ENCODE peak calls at places on chromosomes 4 and X, in nine cellular contexts. U is SK-N-SH; F is adipocyte; X is tibial nerve; I is CD8-positive, alpha-beta T cell; C is heart right ventricle; M is psoas muscle; J is mammary epithelial cell; V is keratinocyte. L is an unnamed sample. For H3K36me3 and H3K4me1, the result is how much of the 10 kb centered on the place peaks cover.

GRCh38 chr4:174521800-174522182 is 497 bp downstream of the HPGD start:
- DNase-seq in U (peak), F (no peak), X (no peak), I (no peak), C (no peak), M (peak), J (peak), V (no peak), L (peak)

GRCh38 chr4:113565702-113566012 is 195.9 kb downstream of the CAMK2D start:
- DNase-seq in U (no peak), F (no peak), X (no peak), I (no peak), C (no peak), M (no peak), J (no peak), V (no peak), L (no peak)

GRCh38 chr4:149796381-149796780 is 19.3 kb downstream of the IQCM start:
- DNase-seq in U (no peak), F (no peak), X (no peak), I (no peak), C (no peak), M (no peak), J (peak), V (no peak), L (no peak)

GRCh38 chr4:72484991-72485390 is 84.0 kb downstream of the ADAMTS3 start:
- DNase-seq in U (no peak), F (peak), X (no peak), I (no peak), C (no peak), M (no peak), J (no peak), V (no peak), L (no peak)

GRCh38 chr4:153538408-153539057 is 72.4 kb downstream of the TMEM131L start:
- DNase-seq in U (peak), F (no peak), X (no peak), I (no peak), C (peak), M (peak), J (no peak), V (no peak), L (no peak)

GRCh38 chr4:2231082-2231481 is 10.8 kb downstream of the HAUS3 start:
- DNase-seq in U (no peak), F (no peak), X (no peak), I (no peak), C (no peak), M (no peak), J (no peak), V (no peak), L (no peak)

GRCh38 chrX:39985551-39985950 is 112.2 kb downstream of the BCOR start:
- DNase-seq in U (no peak), F (no peak), X (no peak), I (no peak), C (no peak), M (no peak), J (no peak), V (no peak), L (no peak)

GRCh38 chr4:152822323-152822722 is 42.6 kb downstream of the ARFIP1 start:
- DNase-seq in U (no peak), F (no peak), X (no peak), I (no peak), C (no peak), M (no peak), J (no peak), V (no peak), L (no peak)

GRCh38 chr4:144574004-144574403 is 72.0 kb upstream of the HHIP start:
- DNase-seq in U (no peak), F (no peak), X (no peak), I (no peak), C (no peak), M (no peak), J (no peak), V (no peak), L (no peak)

GRCh38 chr4:187576751-187577150 is 418.8 kb upstream of the ZFP42 start:
- DNase-seq in U (peak), F (peak), X (no peak), I (no peak), C (no peak), M (no peak), J (no peak), V (no peak), L (no peak)

GRCh38 chrX:10052906-10053625 is 85.9 kb downstream of the CLDN34 start:
- DNase-seq in U (no peak), F (peak), X (no peak), I (peak), C (no peak), M (no peak), J (no peak), V (no peak), L (no peak)

GRCh38 chrX:71143508-71143907 is 1.1 kb upstream of the NLGN3 start:
- DNase-seq in U (no peak), F (no peak), X (peak), I (no peak), C (no peak), M (no peak), J (no peak), V (no peak), L (no peak)

GRCh38 chr4:2914220-2915126 is 48.7 kb downstream of the NOP14 start:
- DNase-seq in U (no peak), F (no peak), X (no peak), I (no peak), C (no peak), M (no peak), J (no peak), V (no peak), L (peak)

GRCh38 chr4:91288702-91289311 is 1015.0 kb upstream of the GRID2 start:
- DNase-seq in U (no peak), F (no peak), X (no peak), I (no peak), C (no peak), M (no peak), J (no peak), V (no peak), L (no peak)

GRCh38 chr4:87516683-87517082 is 12.5 kb downstream of the SPARCL1 start:
- DNase-seq in U (no peak), F (no peak), X (no peak), I (no peak), C (no peak), M (no peak), J (no peak), V (no peak), L (no peak)

GRCh38 chr4:654871-655734 is 19.0 kb downstream of the ATP5ME start:
- DNase-seq in U (no peak), F (no peak), X (no peak), I (no peak), C (no peak), M (peak), J (no peak), V (no peak), L (no peak)

GRCh38 chr4:38387348-38387747 is 276.7 kb upstream of the KLF3 start:
- DNase-seq in U (peak), F (peak), X (peak), I (no peak), C (peak), M (peak), J (peak), V (no peak), L (peak)

GRCh38 chrX:73131877-73132276 is 52.6 kb upstream of the PABPC1L2A start:
- DNase-seq in U (no peak), F (no peak), X (no peak), I (no peak), C (no peak), M (no peak), J (no peak), V (no peak), L (no peak)

GRCh38 chr4:73376251-73376650 is 27.8 kb upstream of the ALB start:
- DNase-seq in U (no peak), F (no peak), X (no peak), I (no peak), C (no peak), M (no peak), J (no peak), V (no peak), L (no peak)

GRCh38 chrX:9072281-9072680 is 38.4 kb upstream of the FAM9B start:
- DNase-seq in U (no peak), F (peak), X (no peak), I (no peak), C (no peak), M (no peak), J (no peak), V (no peak), L (no peak)

GRCh38 chr4:3225946-3226345 is 23.0 kb upstream of the MSANTD1 start:
- DNase-seq in U (no peak), F (no peak), X (no peak), I (no peak), C (no peak), M (peak), J (no peak), V (no peak), L (no peak)

GRCh38 chr4:84483738-84484137 is 15.4 kb downstream of the NKX6-1 start:
- DNase-seq in U (no peak), F (no peak), X (no peak), I (no peak), C (no peak), M (no peak), J (no peak), V (no peak), L (no peak)

GRCh38 chrX:119981286-119982070 is 37.9 kb upstream of the NKAP start:
- DNase-seq in U (peak), F (peak), X (no peak), I (no peak), C (no peak), M (no peak), J (peak), V (no peak), L (no peak)

GRCh38 chr4:16837475-16837874 is 61.0 kb downstream of the LDB2 start:
- DNase-seq in U (no peak), F (no peak), X (no peak), I (no peak), C (no peak), M (no peak), J (no peak), V (no peak), L (no peak)

GRCh38 chr4:124610214-124610613 is 102.3 kb downstream of the ANKRD50 start:
- DNase-seq in U (no peak), F (no peak), X (no peak), I (no peak), C (no peak), M (no peak), J (peak), V (no peak), L (no peak)

GRCh38 chrX:134849390-134849789 is 141.4 kb upstream of the SMIM10 start:
- DNase-seq in U (no peak), F (peak), X (no peak), I (no peak), C (no peak), M (no peak), J (peak), V (no peak), L (no peak)

GRCh38 chr4:58658701-58659100 is 1548.5 kb upstream of the IGFBP7 start:
- DNase-seq in U (no peak), F (no peak), X (no peak), I (no peak), C (no peak), M (no peak), J (no peak), V (no peak), L (no peak)

GRCh38 chrX:39596437-39596836 is 501.3 kb downstream of the BCOR start:
- DNase-seq in U (no peak), F (no peak), X (no peak), I (no peak), C (no peak), M (no peak), J (no peak), V (no peak), L (no peak)

GRCh38 chrX:23327104-23327503 is 7.5 kb upstream of the PTCHD1 start:
- DNase-seq in U (no peak), F (no peak), X (no peak), I (no peak), C (no peak), M (no peak), J (no peak), V (no peak), L (no peak)

GRCh38 chrX:67692246-67692645 is 148.4 kb downstream of the AR start:
- DNase-seq in U (no peak), F (peak), X (no peak), I (no peak), C (no peak), M (no peak), J (peak), V (no peak), L (no peak)

GRCh38 chr4:187908079-187908501 is 87.5 kb upstream of the ZFP42 start:
- DNase-seq in U (no peak), F (peak), X (no peak), I (no peak), C (no peak), M (no peak), J (peak), V (no peak), L (no peak)

GRCh38 chr4:3406431-3406830 is 35.3 kb upstream of the HGFAC start:
- DNase-seq in U (no peak), F (no peak), X (no peak), I (no peak), C (no peak), M (no peak), J (no peak), V (no peak), L (no peak)

GRCh38 chrX:116436358-116436816 is at the start of gene SLC6A14:
- DNase-seq in U (no peak), F (no peak), X (no peak), I (no peak), C (no peak), M (no peak), J (no peak), V (no peak), L (peak)

GRCh38 chr4:188428935-188429334 is 289.7 kb downstream of the TRIML1 start:
- DNase-seq in U (no peak), F (peak), X (no peak), I (no peak), C (no peak), M (no peak), J (peak), V (no peak), L (no peak)

GRCh38 chrX:21683910-21684309 is 25.8 kb upstream of the KLHL34 start:
- DNase-seq in U (no peak), F (peak), X (no peak), I (no peak), C (no peak), M (no peak), J (no peak), V (no peak), L (no peak)

GRCh38 chrX:103362504-103362903 is 6.2 kb downstream of the TCEAL9 start:
- DNase-seq in U (no peak), F (no peak), X (no peak), I (no peak), C (no peak), M (no peak), J (no peak), V (no peak), L (no peak)

GRCh38 chrX:47658684-47659515 is at the start of gene UXT:
- DNase-seq in U (peak), F (peak), X (peak), I (peak), C (peak), M (peak), J (peak), V (peak), L (peak)

GRCh38 chr4:42280327-42281095 is 116.8 kb upstream of the SHISA3 start:
- DNase-seq in U (peak), F (peak), X (no peak), I (no peak), C (no peak), M (no peak), J (no peak), V (no peak), L (no peak)

GRCh38 chr4:45172636-45173035 is 446.3 kb upstream of the GNPDA2 start:
- DNase-seq in U (no peak), F (no peak), X (no peak), I (no peak), C (no peak), M (no peak), J (no peak), V (no peak), L (no peak)

DNA sequence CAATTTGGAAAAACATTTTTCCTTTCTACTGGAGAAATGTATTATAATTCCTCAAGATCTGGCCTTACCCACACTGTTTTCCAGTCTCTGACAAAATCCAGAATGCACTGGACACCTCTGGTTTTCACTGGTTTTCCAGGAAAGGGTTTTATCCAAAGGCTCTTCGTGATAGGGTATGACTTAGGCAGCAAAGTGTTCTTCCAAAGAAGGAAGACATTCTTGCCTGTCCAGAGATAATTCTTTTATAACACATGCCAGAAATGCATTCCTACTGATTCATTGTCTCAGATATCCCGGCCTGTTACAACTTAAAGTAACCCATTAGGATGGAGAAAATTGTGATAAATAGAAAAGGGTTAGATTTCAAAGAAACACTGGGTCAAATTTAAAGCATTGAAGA is 2343.1 kb downstream of the PCDH7 start:
- DNase-seq in U (no peak), F (peak), X (no peak), I (no peak), C (no peak), M (no peak), J (no peak), V (no peak), L (no peak)
- H3K36me3 ChIP-seq in U (under half), F (under half), X (under half), I (under half), C (under half), M (under half), J (under half), V (under half), L (under half)

DNA sequence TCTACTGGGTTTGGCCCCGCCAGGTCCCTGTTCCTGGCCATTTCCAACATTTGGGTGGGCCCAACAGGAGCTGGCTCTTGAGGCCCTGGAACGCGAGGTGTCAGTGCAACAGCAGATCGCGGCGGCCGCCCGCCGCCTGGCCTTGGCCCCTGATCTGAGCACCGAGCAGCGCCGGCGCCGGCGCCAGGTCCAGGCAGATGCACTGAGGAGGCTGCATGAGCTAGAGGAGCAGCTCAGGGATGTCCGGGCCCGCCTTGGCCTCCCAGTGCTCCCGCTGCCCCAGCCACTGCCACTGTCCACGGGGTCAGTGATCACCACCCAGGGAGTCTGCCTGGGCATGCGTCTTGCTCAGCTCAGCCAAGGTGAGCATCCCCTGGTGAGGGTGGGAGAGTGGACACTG is 5.5 kb downstream of the CCDC120 start:
- DNase-seq in U (no peak), F (no peak), X (no peak), I (no peak), C (no peak), M (no peak), J (no peak), V (no peak), L (no peak)
- H3K4me1 ChIP-seq in U (under half), F (under half), X (under half), I (under half), C (under half), M (under half), J (under half), V (under half), L (under half)

GRCh38 chr4:78379991-78380739 is 171.4 kb upstream of the ANXA3 start:
- DNase-seq in U (no peak), F (no peak), X (no peak), I (no peak), C (no peak), M (no peak), J (peak), V (no peak), L (no peak)
- H3K4me3 ChIP-seq in U (no peak), F (no peak), X (no peak), I (no peak), C (no peak), M (no peak), J (no peak), V (no peak), L (no peak)

DNA sequence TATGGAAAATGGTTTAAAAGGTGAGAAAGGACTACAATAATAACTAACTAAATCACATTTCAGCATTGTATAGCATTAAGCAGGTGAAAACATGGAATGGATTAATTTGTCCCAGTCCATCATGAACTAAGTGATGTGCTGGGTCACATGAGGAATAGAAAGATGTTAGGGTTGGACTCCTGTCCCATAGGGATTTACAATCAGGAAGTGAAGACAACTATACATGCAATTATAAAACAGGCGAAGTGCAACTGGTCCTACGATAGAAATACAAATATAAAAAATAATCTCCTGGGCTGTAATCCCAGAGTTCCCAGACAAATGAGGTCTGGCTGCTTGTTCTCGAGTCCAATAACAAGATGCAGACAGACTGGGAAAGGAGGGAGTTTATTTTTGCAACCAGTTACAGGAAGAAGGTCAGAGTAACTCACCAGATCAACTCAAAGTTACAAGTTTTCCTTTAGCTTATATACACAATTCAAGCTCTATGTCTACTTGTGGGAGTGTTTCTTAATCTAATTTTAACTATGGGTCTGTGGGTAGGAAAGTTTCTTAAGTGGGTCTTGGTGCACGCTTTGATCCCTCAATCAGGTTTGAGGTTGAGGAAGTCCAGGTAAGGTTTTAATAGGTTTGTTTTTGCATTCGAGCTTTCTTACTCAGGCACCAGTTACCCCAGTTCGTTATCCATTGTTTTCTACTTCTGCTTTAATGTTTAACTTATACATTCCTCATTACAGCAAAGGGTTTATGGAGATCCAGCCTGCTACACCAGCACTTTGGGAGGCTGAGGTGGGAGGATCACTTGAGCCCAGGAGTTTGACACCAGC is 50.1 kb downstream of the IGFBP7 start:
- DNase-seq in U (no peak), F (no peak), X (no peak), I (no peak), C (no peak), M (no peak), J (no peak), V (no peak), L (no peak)
- H3K36me3 ChIP-seq in U (under half), F (under half), X (under half), I (under half), C (under half), M (under half), J (under half), V (under half), L (under half)

DNA sequence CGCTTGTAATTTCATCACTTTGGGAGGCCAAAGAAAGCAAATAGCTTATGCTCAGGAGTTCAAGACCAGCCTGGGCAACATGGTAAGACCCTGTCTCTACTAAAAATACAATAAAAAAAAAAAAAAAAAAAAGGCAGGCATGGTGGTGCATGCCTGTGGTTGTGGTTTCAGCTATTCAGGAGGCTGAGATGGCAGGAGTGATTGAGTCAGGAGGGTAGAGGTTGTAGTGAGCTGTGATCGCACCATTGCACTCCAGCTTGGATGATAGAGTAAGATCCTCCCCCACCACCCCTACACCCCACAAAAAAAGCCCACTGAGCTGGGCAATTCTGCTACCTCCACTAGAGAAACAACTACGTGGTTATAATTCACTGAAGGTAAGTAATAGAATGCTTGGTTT is 118.8 kb upstream of the PCDH18 start:
- DNase-seq in U (no peak), F (no peak), X (no peak), I (no peak), C (no peak), M (no peak), J (peak), V (no peak), L (no peak)
- H3K4me1 ChIP-seq in U (under half), F (under half), X (under half), I (under half), C (under half), M (under half), J (under half), V (under half), L (under half)

DNA sequence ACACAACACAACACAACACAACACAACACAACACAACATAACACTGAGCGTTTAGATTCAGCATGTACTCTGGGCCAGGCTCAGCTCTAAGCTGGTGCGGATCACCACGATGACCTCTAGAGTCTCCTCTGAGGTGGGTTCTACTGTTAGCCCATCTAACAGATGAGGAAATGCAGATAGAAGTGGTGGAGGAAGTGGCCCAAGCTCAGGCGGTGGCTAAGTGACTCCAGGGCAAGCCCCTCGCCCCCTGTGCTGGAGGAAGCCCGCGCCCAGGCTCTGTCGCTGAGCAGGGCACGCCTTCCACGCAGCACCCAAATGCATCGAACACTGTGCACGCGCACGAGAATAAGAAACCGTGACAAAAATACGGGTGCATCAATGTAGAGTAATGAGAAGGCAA is 45.3 kb upstream of the CDKN2AIP start:
- DNase-seq in U (peak), F (no peak), X (no peak), I (no peak), C (no peak), M (no peak), J (no peak), V (no peak), L (no peak)
- H3K4me3 ChIP-seq in U (no peak), F (peak), X (peak), I (peak), C (peak), M (no peak), J (no peak), V (no peak), L (no peak)